ENCODE peak calls at places on chromosomes 13 and 19, in five cellular contexts. V is astrocyte, Z is dorsolateral prefrontal cortex, C is adrenal gland, P is aorta. Q is an unnamed sample. For H3K27me3, the result is how much of the 10 kb centered on the place peaks cover.

GRCh38 chr19:44764975-44765948 is 12.4 kb upstream of the CBLC start:
- DNase-seq in V (no peak), C (peak), Z (no peak), P (no peak), Q (peak)

GRCh38 chr13:27549406-27549981 is 70.8 kb downstream of the LNX2 start:
- DNase-seq in V (no peak), Z (no peak), C (no peak), P (no peak), Q (peak)

GRCh38 chr19:41323430-41324125 is 13.6 kb downstream of the CCDC97 start:
- DNase-seq in P (peak), Z (no peak), C (peak), V (peak), Q (peak)

GRCh38 chr13:50149143-50149703 is 134.0 kb downstream of the KCNRG start:
- DNase-seq in P (no peak), Z (no peak), V (no peak), C (no peak), Q (no peak)

GRCh38 chr19:58325623-58326022 is 1.2 kb upstream of the ZSCAN22 start:
- DNase-seq in P (no peak), V (peak), C (no peak), Z (no peak), Q (no peak)

GRCh38 chr13:45396548-45397095 is 21.6 kb downstream of the SLC25A30 start:
- DNase-seq in P (no peak), V (no peak), Z (no peak), C (no peak), Q (no peak)

GRCh38 chr19:55437410-55437809 is 5.7 kb downstream of the SHISA7 start:
- DNase-seq in V (peak), P (no peak), C (peak), Z (no peak), Q (peak)

GRCh38 chr13:47326061-47326460 is 429.2 kb upstream of the HTR2A start:
- DNase-seq in Z (no peak), V (peak), C (no peak), P (no peak), Q (no peak)

GRCh38 chr19:16062789-16063188 is 13.5 kb upstream of the TPM4 start:
- DNase-seq in V (no peak), Z (no peak), C (no peak), P (no peak), Q (peak)

GRCh38 chr19:38283261-38283660 is 18.9 kb downstream of the SPINT2 start:
- DNase-seq in C (no peak), V (no peak), P (no peak), Z (no peak), Q (no peak)

GRCh38 chr19:17333611-17334413 is 843 bp downstream of the ANO8 start:
- DNase-seq in C (peak), Z (no peak), V (peak), P (peak), Q (no peak)

GRCh38 chr13:26474286-26474685 is 83.2 kb upstream of the WASF3 start:
- DNase-seq in P (no peak), Z (no peak), V (no peak), C (no peak), Q (no peak)

GRCh38 chr19:1840541-1841115 is 7.7 kb downstream of the REXO1 start:
- DNase-seq in P (no peak), Z (no peak), V (no peak), C (no peak), Q (no peak)

DNA sequence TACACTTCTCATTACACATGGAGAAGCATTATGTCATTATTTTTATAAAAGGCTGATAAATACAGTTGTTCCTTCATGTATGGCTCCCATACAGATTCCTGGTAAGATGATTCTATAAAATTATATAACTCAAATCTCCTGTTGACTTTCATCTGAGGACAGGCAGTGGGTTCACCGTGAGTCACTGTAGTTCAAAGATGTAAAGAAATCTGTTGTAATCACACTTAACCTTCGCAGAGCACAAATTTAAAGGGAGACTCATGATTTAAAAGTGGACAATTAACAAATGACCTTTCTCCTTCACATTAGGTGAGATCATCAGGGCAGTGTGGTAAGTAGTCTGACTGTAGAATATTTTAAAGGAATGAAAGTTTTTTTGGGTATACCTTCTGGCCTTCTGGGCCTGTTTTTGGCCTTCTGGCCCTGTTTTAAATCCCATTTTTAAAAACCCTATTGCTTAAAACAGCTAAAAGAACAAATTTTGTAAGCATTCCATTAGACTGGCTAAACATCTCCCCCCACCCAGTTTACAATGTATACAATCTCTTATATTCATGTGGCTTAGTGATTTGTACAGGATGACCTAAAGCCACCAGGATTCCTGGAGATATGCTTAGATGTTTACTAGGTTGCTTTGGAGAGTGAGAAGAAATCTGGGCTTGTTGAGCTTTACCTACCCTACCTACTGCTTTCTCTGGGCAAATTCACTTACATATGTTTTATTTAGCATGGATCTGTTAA is 171.2 kb downstream of the ITGBL1 start:
- DNase-seq in P (no peak), C (no peak), V (no peak), Z (no peak), Q (no peak)
- H3K27me3 ChIP-seq in P (under half), C (under half), V (under half), Z (under half), Q (under half)

GRCh38 chr19:50477751-50478515 is 1.3 kb upstream of the GARIN5A start:
- DNase-seq in Z (no peak), P (no peak), C (no peak), V (no peak), Q (no peak)

GRCh38 chr19:50478901-50479715 is 2.5 kb upstream of the GARIN5A start:
- DNase-seq in V (no peak), Z (no peak), C (no peak), P (no peak), Q (no peak)

GRCh38 chr19:50480281-50481111 is 3.8 kb upstream of the GARIN5A start:
- DNase-seq in Z (no peak), P (no peak), C (no peak), V (no peak), Q (no peak)

GRCh38 chr19:50481351-50482149 is 4.9 kb upstream of the GARIN5A start:
- DNase-seq in P (peak), C (no peak), Z (no peak), V (no peak), Q (no peak)

GRCh38 chr19:50479761-50480251 is 3.2 kb upstream of the GARIN5A start:
- DNase-seq in P (no peak), Z (no peak), C (no peak), V (no peak), Q (no peak)
- H3K4me3 ChIP-seq in P (no peak), Z (no peak), C (no peak), V (no peak), Q (no peak)

GRCh38 chr13:25171170-25171516 is 945 bp downstream of the AMER2 start:
- DNase-seq in Z (no peak), C (no peak), V (no peak), P (no peak), Q (no peak)
- H3K27me3 ChIP-seq in Z (under half), C (under half), V (under half), P (under half), Q (under half)

GRCh38 chr19:31347828-31348314 is 1.4 kb downstream of the TSHZ3 start:
- DNase-seq in P (no peak), Z (no peak), V (peak), C (no peak), Q (no peak)

GRCh38 chr19:31346660-31347059 is 2.6 kb downstream of the TSHZ3 start:
- DNase-seq in Z (no peak), V (no peak), P (no peak), C (no peak), Q (no peak)

GRCh38 chr19:31346184-31346583 is 3.1 kb downstream of the TSHZ3 start:
- DNase-seq in C (no peak), P (no peak), Z (no peak), V (no peak), Q (no peak)

GRCh38 chr19:31348416-31349159 is 648 bp downstream of the TSHZ3 start:
- DNase-seq in V (peak), P (no peak), C (peak), Z (no peak), Q (no peak)

GRCh38 chr19:31347356-31347755 is 1.9 kb downstream of the TSHZ3 start:
- DNase-seq in Z (no peak), V (peak), C (no peak), P (no peak), Q (no peak)
- H3K4me3 ChIP-seq in Z (peak), V (peak), C (no peak), P (no peak), Q (no peak)

DNA sequence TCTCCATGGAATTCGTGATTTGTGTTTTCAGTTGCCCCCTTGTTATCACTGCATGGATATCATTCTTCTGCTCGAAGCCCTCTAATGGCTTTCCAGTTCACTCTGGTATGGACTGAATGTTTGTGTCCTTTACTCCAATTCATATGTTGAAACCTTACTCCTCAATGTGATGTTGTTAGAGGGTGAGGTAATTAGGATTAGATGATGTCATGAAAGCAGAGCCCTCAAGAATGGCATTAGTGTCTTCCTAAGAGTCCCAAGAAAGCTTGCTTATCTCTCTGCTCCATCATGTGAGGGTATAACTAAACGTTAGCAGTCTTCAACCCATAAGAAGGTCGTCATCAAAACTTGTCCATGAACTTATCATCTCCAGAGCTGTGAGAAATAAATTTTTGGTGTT is 1626.3 kb upstream of the MIR17HG start:
- DNase-seq in Z (no peak), C (no peak), P (no peak), V (no peak), Q (no peak)
- H3K27me3 ChIP-seq in Z (under half), C (under half), P (under half), V (under half), Q (under half)

GRCh38 chr13:32629866-32630265 is 43.6 kb downstream of the PDS5B start:
- DNase-seq in P (no peak), C (no peak), V (no peak), Z (no peak), Q (no peak)
- H3K4me3 ChIP-seq in P (no peak), C (no peak), V (no peak), Z (no peak), Q (no peak)